ENCODE peak calls at places on chromosome 18, in eight cellular contexts. One of them, this sample, is unnamed.
A peak's percentile ranks its signal among the peaks of the same experiment; 100 is the strongest.

GRCh38 chr18:11119550-11119949 is 29.8 kb downstream of the PIEZO2 start:
- DNase-seq in uterus: no peak
- DNase-seq in effector CD8-positive, alpha-beta T cell: no peak
- DNase-seq in cardiac fibroblast: peak; percentile 42
- DNase-seq in activated T-cell treated with anti-CD3 and anti-CD28 coated beads for 1 hour: no peak
- DNase-seq in naive thymus-derived CD4-positive, alpha-beta T cell: no peak
- DNase-seq in NCI-H2081: no peak
- DNase-seq in iris pigment epithelial cell: peak; percentile 31
- DNase-seq in this sample: no peak

GRCh38 chr18:42413870-42414269 is 458.8 kb downstream of the PIK3C3 start:
- DNase-seq in uterus: no peak
- DNase-seq in effector CD8-positive, alpha-beta T cell: no peak
- DNase-seq in cardiac fibroblast: peak; percentile 27
- DNase-seq in activated T-cell treated with anti-CD3 and anti-CD28 coated beads for 1 hour: no peak
- DNase-seq in naive thymus-derived CD4-positive, alpha-beta T cell: no peak
- DNase-seq in NCI-H2081: no peak
- DNase-seq in iris pigment epithelial cell: peak; percentile 41
- DNase-seq in this sample: no peak

GRCh38 chr18:23162473-23162872 is 27.2 kb downstream of the CABLES1 start:
- DNase-seq in uterus: no peak
- DNase-seq in effector CD8-positive, alpha-beta T cell: no peak
- DNase-seq in cardiac fibroblast: no peak
- DNase-seq in activated T-cell treated with anti-CD3 and anti-CD28 coated beads for 1 hour: no peak
- DNase-seq in naive thymus-derived CD4-positive, alpha-beta T cell: no peak
- DNase-seq in NCI-H2081: no peak
- DNase-seq in iris pigment epithelial cell: no peak
- DNase-seq in this sample: no peak

GRCh38 chr18:21820035-21820810 is 79.6 kb downstream of the MIB1 start:
- DNase-seq in uterus: no peak
- DNase-seq in effector CD8-positive, alpha-beta T cell: no peak
- DNase-seq in cardiac fibroblast: peak; percentile 52
- DNase-seq in activated T-cell treated with anti-CD3 and anti-CD28 coated beads for 1 hour: no peak
- DNase-seq in naive thymus-derived CD4-positive, alpha-beta T cell: no peak
- DNase-seq in NCI-H2081: no peak
- DNase-seq in iris pigment epithelial cell: peak; percentile 37
- DNase-seq in this sample: peak; percentile 3

GRCh38 chr18:73023975-73024374 is 156.2 kb upstream of the NETO1 start:
- DNase-seq in uterus: no peak
- DNase-seq in effector CD8-positive, alpha-beta T cell: no peak
- DNase-seq in cardiac fibroblast: no peak
- DNase-seq in activated T-cell treated with anti-CD3 and anti-CD28 coated beads for 1 hour: no peak
- DNase-seq in naive thymus-derived CD4-positive, alpha-beta T cell: no peak
- DNase-seq in NCI-H2081: peak; percentile 61
- DNase-seq in iris pigment epithelial cell: no peak
- DNase-seq in this sample: no peak

GRCh38 chr18:40293311-40293710 is 1661.7 kb upstream of the PIK3C3 start:
- DNase-seq in uterus: no peak
- DNase-seq in effector CD8-positive, alpha-beta T cell: no peak
- DNase-seq in cardiac fibroblast: peak; percentile 3
- DNase-seq in activated T-cell treated with anti-CD3 and anti-CD28 coated beads for 1 hour: no peak
- DNase-seq in naive thymus-derived CD4-positive, alpha-beta T cell: no peak
- DNase-seq in NCI-H2081: peak; percentile 31
- DNase-seq in iris pigment epithelial cell: peak; percentile 30
- DNase-seq in this sample: no peak

GRCh38 chr18:377088-377487 is 109.2 kb upstream of the THOC1 start:
- DNase-seq in uterus: no peak
- DNase-seq in effector CD8-positive, alpha-beta T cell: no peak
- DNase-seq in cardiac fibroblast: no peak
- DNase-seq in activated T-cell treated with anti-CD3 and anti-CD28 coated beads for 1 hour: no peak
- DNase-seq in naive thymus-derived CD4-positive, alpha-beta T cell: no peak
- DNase-seq in NCI-H2081: no peak
- DNase-seq in iris pigment epithelial cell: no peak
- DNase-seq in this sample: no peak

GRCh38 chr18:28581503-28582169 is 404.7 kb upstream of the CDH2 start:
- DNase-seq in uterus: no peak
- DNase-seq in effector CD8-positive, alpha-beta T cell: peak; percentile 11
- DNase-seq in cardiac fibroblast: no peak
- DNase-seq in activated T-cell treated with anti-CD3 and anti-CD28 coated beads for 1 hour: no peak
- DNase-seq in naive thymus-derived CD4-positive, alpha-beta T cell: no peak
- DNase-seq in NCI-H2081: peak; percentile 90
- DNase-seq in iris pigment epithelial cell: no peak
- DNase-seq in this sample: no peak

GRCh38 chr18:57352271-57352701 is at the start of gene ST8SIA3:
- DNase-seq in uterus: no peak
- DNase-seq in effector CD8-positive, alpha-beta T cell: no peak
- DNase-seq in cardiac fibroblast: no peak
- DNase-seq in activated T-cell treated with anti-CD3 and anti-CD28 coated beads for 1 hour: no peak
- DNase-seq in naive thymus-derived CD4-positive, alpha-beta T cell: no peak
- DNase-seq in NCI-H2081: peak; percentile 36
- DNase-seq in iris pigment epithelial cell: no peak
- DNase-seq in this sample: no peak

GRCh38 chr18:5294113-5294617 is 1.4 kb downstream of the ZBTB14 start:
- DNase-seq in uterus: peak; percentile 52
- DNase-seq in effector CD8-positive, alpha-beta T cell: no peak
- DNase-seq in cardiac fibroblast: peak; percentile 15
- DNase-seq in activated T-cell treated with anti-CD3 and anti-CD28 coated beads for 1 hour: no peak
- DNase-seq in naive thymus-derived CD4-positive, alpha-beta T cell: peak; percentile 29
- DNase-seq in NCI-H2081: no peak
- DNase-seq in iris pigment epithelial cell: peak; percentile 4
- DNase-seq in this sample: no peak

GRCh38 chr18:31042391-31043181 is at the start of gene DSC3:
- DNase-seq in uterus: no peak
- DNase-seq in effector CD8-positive, alpha-beta T cell: no peak
- DNase-seq in cardiac fibroblast: peak; percentile 66
- DNase-seq in activated T-cell treated with anti-CD3 and anti-CD28 coated beads for 1 hour: no peak
- DNase-seq in naive thymus-derived CD4-positive, alpha-beta T cell: no peak
- DNase-seq in NCI-H2081: peak; percentile 19
- DNase-seq in iris pigment epithelial cell: peak; percentile 31
- DNase-seq in this sample: no peak

GRCh38 chr18:21943456-21943855 is 202.9 kb downstream of the MIB1 start:
- DNase-seq in uterus: no peak
- DNase-seq in effector CD8-positive, alpha-beta T cell: no peak
- DNase-seq in cardiac fibroblast: no peak
- DNase-seq in activated T-cell treated with anti-CD3 and anti-CD28 coated beads for 1 hour: no peak
- DNase-seq in naive thymus-derived CD4-positive, alpha-beta T cell: no peak
- DNase-seq in NCI-H2081: no peak
- DNase-seq in iris pigment epithelial cell: no peak
- DNase-seq in this sample: no peak

GRCh38 chr18:60892855-60893254 is 440.4 kb upstream of the CDH20 start:
- DNase-seq in uterus: no peak
- DNase-seq in effector CD8-positive, alpha-beta T cell: no peak
- DNase-seq in cardiac fibroblast: peak; percentile 43
- DNase-seq in activated T-cell treated with anti-CD3 and anti-CD28 coated beads for 1 hour: no peak
- DNase-seq in naive thymus-derived CD4-positive, alpha-beta T cell: no peak
- DNase-seq in NCI-H2081: no peak
- DNase-seq in iris pigment epithelial cell: peak; percentile 90
- DNase-seq in this sample: no peak

GRCh38 chr18:8706981-8707940 is 1.9 kb downstream of the MTCL1 start:
- DNase-seq in uterus: peak; percentile 51
- DNase-seq in effector CD8-positive, alpha-beta T cell: no peak
- DNase-seq in cardiac fibroblast: peak; percentile 69
- DNase-seq in activated T-cell treated with anti-CD3 and anti-CD28 coated beads for 1 hour: no peak
- DNase-seq in naive thymus-derived CD4-positive, alpha-beta T cell: no peak
- DNase-seq in NCI-H2081: peak; percentile 71
- DNase-seq in iris pigment epithelial cell: peak; percentile 80
- DNase-seq in this sample: peak; percentile 39

GRCh38 chr18:74114206-74114605 is 33.4 kb downstream of the FBXO15 start:
- DNase-seq in uterus: no peak
- DNase-seq in effector CD8-positive, alpha-beta T cell: no peak
- DNase-seq in cardiac fibroblast: no peak
- DNase-seq in activated T-cell treated with anti-CD3 and anti-CD28 coated beads for 1 hour: no peak
- DNase-seq in naive thymus-derived CD4-positive, alpha-beta T cell: no peak
- DNase-seq in NCI-H2081: no peak
- DNase-seq in iris pigment epithelial cell: no peak
- DNase-seq in this sample: no peak

GRCh38 chr18:48829443-48830149 is 121.2 kb downstream of the SMAD7 start:
- DNase-seq in uterus: peak; percentile 29
- DNase-seq in effector CD8-positive, alpha-beta T cell: no peak
- DNase-seq in cardiac fibroblast: no peak
- DNase-seq in activated T-cell treated with anti-CD3 and anti-CD28 coated beads for 1 hour: no peak
- DNase-seq in naive thymus-derived CD4-positive, alpha-beta T cell: no peak
- DNase-seq in NCI-H2081: no peak
- DNase-seq in iris pigment epithelial cell: no peak
- DNase-seq in this sample: no peak

GRCh38 chr18:44411971-44412370 is 268.7 kb upstream of the SETBP1 start:
- DNase-seq in uterus: no peak
- DNase-seq in effector CD8-positive, alpha-beta T cell: no peak
- DNase-seq in cardiac fibroblast: no peak
- DNase-seq in activated T-cell treated with anti-CD3 and anti-CD28 coated beads for 1 hour: no peak
- DNase-seq in naive thymus-derived CD4-positive, alpha-beta T cell: no peak
- DNase-seq in NCI-H2081: no peak
- DNase-seq in iris pigment epithelial cell: no peak
- DNase-seq in this sample: no peak

GRCh38 chr18:40939636-40940035 is 1015.4 kb upstream of the PIK3C3 start:
- DNase-seq in uterus: no peak
- DNase-seq in effector CD8-positive, alpha-beta T cell: no peak
- DNase-seq in cardiac fibroblast: no peak
- DNase-seq in activated T-cell treated with anti-CD3 and anti-CD28 coated beads for 1 hour: no peak
- DNase-seq in naive thymus-derived CD4-positive, alpha-beta T cell: no peak
- DNase-seq in NCI-H2081: peak; percentile 31
- DNase-seq in iris pigment epithelial cell: no peak
- DNase-seq in this sample: no peak

GRCh38 chr18:49553003-49553402 is 8.9 kb upstream of the LIPG start:
- DNase-seq in uterus: no peak
- DNase-seq in effector CD8-positive, alpha-beta T cell: no peak
- DNase-seq in cardiac fibroblast: no peak
- DNase-seq in activated T-cell treated with anti-CD3 and anti-CD28 coated beads for 1 hour: no peak
- DNase-seq in naive thymus-derived CD4-positive, alpha-beta T cell: no peak
- DNase-seq in NCI-H2081: no peak
- DNase-seq in iris pigment epithelial cell: no peak
- DNase-seq in this sample: no peak

GRCh38 chr18:65516209-65516608 is 234.6 kb upstream of the CDH7 start:
- DNase-seq in uterus: no peak
- DNase-seq in effector CD8-positive, alpha-beta T cell: no peak
- DNase-seq in cardiac fibroblast: no peak
- DNase-seq in activated T-cell treated with anti-CD3 and anti-CD28 coated beads for 1 hour: no peak
- DNase-seq in naive thymus-derived CD4-positive, alpha-beta T cell: no peak
- DNase-seq in NCI-H2081: no peak
- DNase-seq in iris pigment epithelial cell: no peak
- DNase-seq in this sample: no peak

GRCh38 chr18:58407263-58407648 is 221.6 kb downstream of the ALPK2 start:
- DNase-seq in uterus: no peak
- DNase-seq in effector CD8-positive, alpha-beta T cell: no peak
- DNase-seq in cardiac fibroblast: no peak
- DNase-seq in activated T-cell treated with anti-CD3 and anti-CD28 coated beads for 1 hour: no peak
- DNase-seq in naive thymus-derived CD4-positive, alpha-beta T cell: no peak
- DNase-seq in NCI-H2081: no peak
- DNase-seq in iris pigment epithelial cell: no peak
- DNase-seq in this sample: no peak

GRCh38 chr18:26312196-26312595 is 86.0 kb downstream of the TAF4B start:
- DNase-seq in uterus: no peak
- DNase-seq in effector CD8-positive, alpha-beta T cell: no peak
- DNase-seq in cardiac fibroblast: no peak
- DNase-seq in activated T-cell treated with anti-CD3 and anti-CD28 coated beads for 1 hour: no peak
- DNase-seq in naive thymus-derived CD4-positive, alpha-beta T cell: no peak
- DNase-seq in NCI-H2081: no peak
- DNase-seq in iris pigment epithelial cell: no peak
- DNase-seq in this sample: no peak

GRCh38 chr18:58800582-58800981 is 64.1 kb upstream of the ZNF532 start:
- DNase-seq in uterus: no peak
- DNase-seq in effector CD8-positive, alpha-beta T cell: no peak
- DNase-seq in cardiac fibroblast: no peak
- DNase-seq in activated T-cell treated with anti-CD3 and anti-CD28 coated beads for 1 hour: no peak
- DNase-seq in naive thymus-derived CD4-positive, alpha-beta T cell: no peak
- DNase-seq in NCI-H2081: no peak
- DNase-seq in iris pigment epithelial cell: no peak
- DNase-seq in this sample: no peak

GRCh38 chr18:48860276-48861180 is 90.2 kb downstream of the SMAD7 start:
- DNase-seq in uterus: no peak
- DNase-seq in effector CD8-positive, alpha-beta T cell: no peak
- DNase-seq in cardiac fibroblast: no peak
- DNase-seq in activated T-cell treated with anti-CD3 and anti-CD28 coated beads for 1 hour: no peak
- DNase-seq in naive thymus-derived CD4-positive, alpha-beta T cell: no peak
- DNase-seq in NCI-H2081: no peak
- DNase-seq in iris pigment epithelial cell: no peak
- DNase-seq in this sample: no peak

GRCh38 chr18:31606265-31606664 is 14.6 kb downstream of the TTR start:
- DNase-seq in uterus: no peak
- DNase-seq in effector CD8-positive, alpha-beta T cell: no peak
- DNase-seq in cardiac fibroblast: no peak
- DNase-seq in activated T-cell treated with anti-CD3 and anti-CD28 coated beads for 1 hour: no peak
- DNase-seq in naive thymus-derived CD4-positive, alpha-beta T cell: no peak
- DNase-seq in NCI-H2081: no peak
- DNase-seq in iris pigment epithelial cell: no peak
- DNase-seq in this sample: no peak

GRCh38 chr18:3655254-3655554 is 205.2 kb downstream of the TGIF1 start:
- DNase-seq in uterus: no peak
- DNase-seq in effector CD8-positive, alpha-beta T cell: no peak
- DNase-seq in cardiac fibroblast: no peak
- DNase-seq in activated T-cell treated with anti-CD3 and anti-CD28 coated beads for 1 hour: no peak
- DNase-seq in naive thymus-derived CD4-positive, alpha-beta T cell: no peak
- DNase-seq in NCI-H2081: no peak
- DNase-seq in iris pigment epithelial cell: no peak
- DNase-seq in this sample: no peak

GRCh38 chr18:30280861-30281470 is 761.6 kb downstream of the DSC3 start:
- DNase-seq in uterus: no peak
- DNase-seq in effector CD8-positive, alpha-beta T cell: no peak
- DNase-seq in cardiac fibroblast: peak; percentile 75
- DNase-seq in activated T-cell treated with anti-CD3 and anti-CD28 coated beads for 1 hour: no peak
- DNase-seq in naive thymus-derived CD4-positive, alpha-beta T cell: no peak
- DNase-seq in NCI-H2081: peak; percentile 58
- DNase-seq in iris pigment epithelial cell: peak; percentile 51
- DNase-seq in this sample: peak; percentile 29

GRCh38 chr18:8982416-8983183 is 119.9 kb upstream of the NDUFV2 start:
- DNase-seq in uterus: no peak
- DNase-seq in effector CD8-positive, alpha-beta T cell: no peak
- DNase-seq in cardiac fibroblast: peak; percentile 66
- DNase-seq in activated T-cell treated with anti-CD3 and anti-CD28 coated beads for 1 hour: no peak
- DNase-seq in naive thymus-derived CD4-positive, alpha-beta T cell: peak; percentile 7
- DNase-seq in NCI-H2081: peak; percentile 58
- DNase-seq in iris pigment epithelial cell: peak; percentile 87
- DNase-seq in this sample: peak; percentile 82

GRCh38 chr18:70195852-70196434 is 9.5 kb downstream of the RTTN start:
- DNase-seq in uterus: no peak
- DNase-seq in effector CD8-positive, alpha-beta T cell: no peak
- DNase-seq in cardiac fibroblast: peak; percentile 75
- DNase-seq in activated T-cell treated with anti-CD3 and anti-CD28 coated beads for 1 hour: no peak
- DNase-seq in naive thymus-derived CD4-positive, alpha-beta T cell: peak; percentile 12
- DNase-seq in NCI-H2081: peak; percentile 41
- DNase-seq in iris pigment epithelial cell: peak; percentile 66
- DNase-seq in this sample: no peak

GRCh38 chr18:79943608-79944125 is 7.8 kb downstream of the SLC66A2 start:
- DNase-seq in uterus: no peak
- DNase-seq in effector CD8-positive, alpha-beta T cell: no peak
- DNase-seq in cardiac fibroblast: no peak
- DNase-seq in activated T-cell treated with anti-CD3 and anti-CD28 coated beads for 1 hour: no peak
- DNase-seq in naive thymus-derived CD4-positive, alpha-beta T cell: no peak
- DNase-seq in NCI-H2081: no peak
- DNase-seq in iris pigment epithelial cell: no peak
- DNase-seq in this sample: no peak

GRCh38 chr18:22349966-22350365 is 67.7 kb downstream of the CTAGE1 start:
- DNase-seq in uterus: no peak
- DNase-seq in effector CD8-positive, alpha-beta T cell: no peak
- DNase-seq in cardiac fibroblast: no peak
- DNase-seq in activated T-cell treated with anti-CD3 and anti-CD28 coated beads for 1 hour: no peak
- DNase-seq in naive thymus-derived CD4-positive, alpha-beta T cell: no peak
- DNase-seq in NCI-H2081: no peak
- DNase-seq in iris pigment epithelial cell: peak; percentile 39
- DNase-seq in this sample: no peak

GRCh38 chr18:13364721-13365205 is 146.2 kb downstream of the LDLRAD4 start:
- DNase-seq in uterus: no peak
- DNase-seq in effector CD8-positive, alpha-beta T cell: no peak
- DNase-seq in cardiac fibroblast: no peak
- DNase-seq in activated T-cell treated with anti-CD3 and anti-CD28 coated beads for 1 hour: no peak
- DNase-seq in naive thymus-derived CD4-positive, alpha-beta T cell: no peak
- DNase-seq in NCI-H2081: no peak
- DNase-seq in iris pigment epithelial cell: no peak
- DNase-seq in this sample: no peak

GRCh38 chr18:23635283-23636040 is 27.2 kb downstream of the ANKRD29 start:
- DNase-seq in uterus: no peak
- DNase-seq in effector CD8-positive, alpha-beta T cell: no peak
- DNase-seq in cardiac fibroblast: no peak
- DNase-seq in activated T-cell treated with anti-CD3 and anti-CD28 coated beads for 1 hour: no peak
- DNase-seq in naive thymus-derived CD4-positive, alpha-beta T cell: no peak
- DNase-seq in NCI-H2081: no peak
- DNase-seq in iris pigment epithelial cell: peak; percentile 36
- DNase-seq in this sample: no peak

GRCh38 chr18:23257686-23258565 is 122.6 kb downstream of the CABLES1 start:
- DNase-seq in uterus: no peak
- DNase-seq in effector CD8-positive, alpha-beta T cell: no peak
- DNase-seq in cardiac fibroblast: peak; percentile 47
- DNase-seq in activated T-cell treated with anti-CD3 and anti-CD28 coated beads for 1 hour: no peak
- DNase-seq in naive thymus-derived CD4-positive, alpha-beta T cell: no peak
- DNase-seq in NCI-H2081: no peak
- DNase-seq in iris pigment epithelial cell: peak; percentile 40
- DNase-seq in this sample: peak; percentile 16

This sample was measured in AG09309.